ENCODE peak calls at places on chromosomes 5 and 9, in four cellular contexts. K is IMR-90, Z is hepatocyte, M is PC-9. W is an unnamed sample.

GRCh38 chr5:63959177-63959982 is 2.9 kb downstream of the HTR1A start:
- DNase-seq in K (no peak), Z (peak; percentile 76), M (no peak), W (peak; percentile 8)

GRCh38 chr5:178196413-178196812 is 7.9 kb upstream of the HNRNPAB start:
- DNase-seq in K (no peak), M (no peak), Z (no peak), W (no peak)

GRCh38 chr5:83472508-83473343 is 1.2 kb downstream of the VCAN start:
- DNase-seq in M (peak; percentile 19), K (no peak), Z (peak; percentile 66), W (no peak)

GRCh38 chr5:73007051-73007450 is 51.2 kb downstream of the FCHO2 start:
- DNase-seq in Z (no peak), M (no peak), K (no peak), W (no peak)

GRCh38 chr5:94243612-94244011 is 374.8 kb downstream of the KIAA0825 start:
- DNase-seq in M (no peak), Z (no peak), K (peak; percentile 54), W (no peak)

GRCh38 chr5:171842777-171843053 is 57.1 kb downstream of the SMIM23 start:
- DNase-seq in Z (no peak), M (no peak), K (no peak), W (no peak)

GRCh38 chr5:109868737-109869136 is 179.0 kb downstream of the MAN2A1 start:
- DNase-seq in M (no peak), Z (no peak), K (peak; percentile 57), W (peak; percentile 74)

GRCh38 chr5:128885649-128886255 is 79.5 kb upstream of the SLC27A6 start:
- DNase-seq in Z (no peak), M (no peak), K (no peak), W (no peak)

GRCh38 chr5:67144183-67144639 is 52.4 kb downstream of the CD180 start:
- DNase-seq in Z (peak; percentile 44), M (no peak), K (no peak), W (no peak)

GRCh38 chr5:180600554-180601041 is 9.3 kb upstream of the SCGB3A1 start:
- DNase-seq in Z (no peak), K (no peak), M (no peak), W (no peak)

GRCh38 chr9:7266911-7267555 is 509.3 kb downstream of the KDM4C start:
- DNase-seq in Z (peak; percentile 54), K (no peak), M (no peak), W (no peak)

GRCh38 chr9:123617952-123618678 is 262.1 kb downstream of the CRB2 start:
- DNase-seq in M (no peak), K (no peak), Z (no peak), W (no peak)

GRCh38 chr5:175572922-175573321 is 84.9 kb upstream of the HRH2 start:
- DNase-seq in K (peak; percentile 15), Z (peak; percentile 64), M (no peak), W (no peak)

GRCh38 chr5:53249529-53249928 is 140.0 kb upstream of the MOCS2 start:
- DNase-seq in K (peak; percentile 98), Z (peak; percentile 22), M (peak; percentile 36), W (peak; percentile 87)

GRCh38 chr5:95537501-95537900 is 17.3 kb downstream of the SKIC3 start:
- DNase-seq in Z (no peak), K (no peak), M (no peak), W (no peak)

GRCh38 chr5:132056610-132057497 is 3.6 kb upstream of the IL3 start:
- DNase-seq in Z (no peak), M (no peak), K (no peak), W (no peak)

GRCh38 chr9:137466041-137466799 is 7.1 kb upstream of the NSMF start:
- DNase-seq in K (no peak), Z (no peak), M (no peak), W (no peak)

GRCh38 chr5:150401076-150401375 is 11.7 kb downstream of the CD74 start:
- DNase-seq in Z (no peak), M (no peak), K (no peak), W (no peak)

GRCh38 chr9:133991211-133991921 is 758 bp downstream of the VAV2 start:
- DNase-seq in Z (peak; percentile 63), K (no peak), M (peak; percentile 37), W (no peak)

GRCh38 chr5:176157656-176158055 is 80.6 kb upstream of the SIMC1 start:
- DNase-seq in M (no peak), K (peak; percentile 71), Z (no peak), W (peak; percentile 78)

GRCh38 chr9:131358438-131359029 is 35.4 kb upstream of the PRRC2B start:
- DNase-seq in Z (no peak), K (no peak), M (no peak), W (no peak)

GRCh38 chr9:130713286-130713975 is 19.9 kb downstream of the EXOSC2 start:
- DNase-seq in K (peak; percentile 34), Z (peak; percentile 34), M (no peak), W (peak; percentile 27)

GRCh38 chr5:35924122-35924949 is 14.1 kb downstream of the CAPSL start:
- DNase-seq in M (no peak), Z (no peak), K (peak; percentile 85), W (peak; percentile 72)

GRCh38 chr9:12185856-12186255 is 507.3 kb upstream of the TYRP1 start:
- DNase-seq in Z (no peak), M (no peak), K (no peak), W (peak; percentile 1)

GRCh38 chr5:95738069-95738468 is 6.9 kb downstream of the RHOBTB3 start:
- DNase-seq in K (no peak), M (no peak), Z (no peak), W (no peak)

GRCh38 chr5:57989378-57989777 is 470.5 kb downstream of the PLK2 start:
- DNase-seq in Z (peak; percentile 34), M (peak; percentile 5), K (peak; percentile 56), W (peak; percentile 68)

GRCh38 chr9:36928210-36928609 is 105.9 kb downstream of the PAX5 start:
- DNase-seq in Z (no peak), M (no peak), K (no peak), W (no peak)

GRCh38 chr9:106333487-106333886 is 529.5 kb upstream of the ZNF462 start:
- DNase-seq in M (no peak), Z (peak; percentile 27), K (no peak), W (peak; percentile 82)

GRCh38 chr9:6302417-6302816 is 25.8 kb upstream of the TPD52L3 start:
- DNase-seq in M (peak; percentile 17), K (peak; percentile 4), Z (peak; percentile 19), W (peak; percentile 84)

GRCh38 chr9:8880031-8880430 is 1080.5 kb upstream of the DMAC1 start:
- DNase-seq in Z (no peak), K (no peak), M (no peak), W (no peak)

GRCh38 chr9:33350310-33350709 is 52.1 kb downstream of the AQP7 start:
- DNase-seq in Z (peak; percentile 28), M (peak; percentile 19), K (peak; percentile 95), W (peak; percentile 87)
- H3K4me1 ChIP-seq in Z (no peaks in the 10 kb centered on the region), M (peaks cover 22% of the 10 kb centered on the region), K (peaks cover 16% of the 10 kb centered on the region), W (peaks cover 35% of the 10 kb centered on the region)

DNA sequence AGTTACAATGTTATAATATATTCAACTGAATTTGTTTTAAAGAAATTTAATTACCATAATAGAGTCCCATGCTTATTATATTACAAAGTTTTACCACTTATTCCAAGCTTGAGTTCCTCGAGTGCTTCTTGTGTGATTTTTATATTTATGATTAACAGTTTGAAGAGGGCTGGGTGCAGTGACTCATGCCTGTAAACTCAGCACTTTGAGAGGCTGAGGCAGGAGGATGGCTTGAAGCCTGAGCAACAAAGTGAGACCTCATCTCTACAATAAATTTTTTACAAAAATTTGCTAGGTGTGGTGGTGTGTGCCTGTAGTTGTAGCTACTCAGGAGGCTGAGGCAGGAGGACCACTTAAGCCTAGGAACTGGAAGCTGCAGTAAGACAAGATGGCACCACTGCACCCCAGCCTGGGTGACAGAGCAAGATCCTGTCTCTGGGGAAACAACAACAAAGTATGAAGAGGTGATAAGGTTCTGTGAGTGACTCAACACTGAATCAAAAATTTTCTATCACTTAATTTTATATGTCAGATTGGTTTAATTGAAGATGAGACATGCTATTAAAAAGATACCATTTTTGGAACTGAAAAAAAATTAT is 9.2 kb downstream of the POC5 start:
- DNase-seq in Z (no peak), K (peak; percentile 9), M (no peak), W (peak; percentile 31)
- H3K4me2 ChIP-seq in Z (no peak overlapping the region), K (no peak overlapping the region), M (no peak overlapping the region), W (no peak overlapping the region)

GRCh38 chr5:88892669-88893068 is 9.7 kb upstream of the MEF2C start:
- DNase-seq in Z (no peak), M (no peak), K (no peak), W (no peak)

GRCh38 chr5:88895681-88896501 is 12.9 kb upstream of the MEF2C start:
- DNase-seq in Z (no peak), K (no peak), M (no peak), W (no peak)

GRCh38 chr5:88899338-88899737 is 16.4 kb upstream of the MEF2C start:
- DNase-seq in K (no peak), Z (no peak), M (no peak), W (no peak)

DNA sequence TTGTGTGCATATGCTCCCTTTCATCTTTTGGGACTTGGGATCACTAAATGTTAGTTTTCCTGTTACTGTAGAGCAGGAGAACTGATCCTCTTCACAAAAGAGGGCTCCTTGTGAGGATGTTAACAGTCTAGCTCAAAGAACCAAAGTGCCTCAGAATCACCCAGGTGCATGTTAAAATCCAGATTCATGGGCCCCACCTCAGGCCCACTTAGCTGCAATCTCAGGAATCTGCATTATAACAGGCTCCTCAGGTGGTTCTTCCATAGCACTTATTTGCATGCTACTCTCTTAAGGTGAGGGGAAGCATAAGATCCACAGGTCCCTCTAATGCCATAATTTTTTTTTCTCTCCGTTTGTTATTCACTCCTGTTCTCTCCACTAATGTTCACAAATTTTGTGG is 14.8 kb upstream of the MEF2C start:
- DNase-seq in Z (no peak), M (no peak), K (no peak), W (no peak)
- H2AFZ ChIP-seq in Z (no peak overlapping the region), M (no peak overlapping the region), K (no peak overlapping the region), W (no peak overlapping the region)

GRCh38 chr9:21504113-21504512 is 22.0 kb upstream of the IFNE start:
- DNase-seq in M (no peak), K (peak; percentile 8), Z (no peak), W (no peak)
- H3K4me1 ChIP-seq in M (peaks cover 11% of the 10 kb centered on the region), K (peaks cover 6% of the 10 kb centered on the region), Z (peaks cover 12% of the 10 kb centered on the region), W (peaks cover 20% of the 10 kb centered on the region)

GRCh38 chr5:14353661-14354474 is 210.7 kb downstream of the TRIO start:
- DNase-seq in M (no peak), K (no peak), Z (no peak), W (no peak)
- H3K4me2 ChIP-seq in M (no peak overlapping the region), K (no peak overlapping the region), Z (no peak overlapping the region), W (no peak overlapping the region)

DNA sequence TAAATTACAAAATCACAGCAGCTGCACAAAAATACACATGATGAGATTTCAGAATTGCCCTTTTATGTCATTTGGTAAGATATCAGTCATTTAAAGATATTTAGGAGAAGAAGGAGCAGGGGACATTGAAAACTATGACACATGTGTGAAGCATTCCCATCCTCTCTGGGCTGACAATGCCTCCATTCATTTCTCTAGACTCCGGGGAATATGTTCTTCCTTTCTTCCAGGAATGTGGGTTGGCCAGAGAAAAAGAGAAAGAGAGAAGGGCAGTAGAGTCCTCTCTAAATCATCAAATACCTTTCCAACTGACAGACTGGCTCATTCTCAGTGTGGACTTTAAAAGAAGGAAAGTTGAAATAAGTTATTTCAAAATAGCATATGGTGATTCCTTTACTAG is 205.6 kb upstream of the ADAMTSL1 start:
- DNase-seq in K (peak; percentile 74), Z (no peak), M (no peak), W (peak; percentile 86)
- H2AFZ ChIP-seq in K (no peak overlapping the region), Z (no peak overlapping the region), M (no peak overlapping the region), W (no peak overlapping the region)

GRCh38 chr5:17227868-17228267 is 10.4 kb downstream of the BASP1 start:
- DNase-seq in M (no peak), K (no peak), Z (no peak), W (no peak)
- H3K4me1 ChIP-seq in M (no peaks in the 10 kb centered on the region), K (peaks cover 30% of the 10 kb centered on the region), Z (peaks cover 22% of the 10 kb centered on the region), W (peaks cover 11% of the 10 kb centered on the region)